ENCODE peak calls at places on chromosomes 16 and 17, in seven cellular contexts. X is Panc1, I is AG10803, C is BE2C, D is retinal pigment epithelial cell, S is AG04449, P is skeletal muscle cell. Z is an unnamed sample.

GRCh38 chr17:72556944-72557826 is 436.4 kb downstream of the SOX9 start:
- DNase-seq in C (peak), D (no peak), X (no peak), S (no peak), P (no peak), I (peak), Z (peak)

GRCh38 chr16:20997147-20997546 is 96.6 kb downstream of the LYRM1 start:
- DNase-seq in C (no peak), I (no peak), D (no peak), S (no peak), P (no peak), X (no peak), Z (no peak)

GRCh38 chr17:41176744-41177387 is 1.2 kb downstream of the KRTAP4-2 start:
- DNase-seq in D (no peak), X (no peak), C (no peak), P (no peak), S (no peak), I (no peak), Z (no peak)

GRCh38 chr17:39673335-39674081 is 5.3 kb downstream of the PNMT start:
- DNase-seq in C (no peak), P (no peak), I (no peak), X (no peak), D (no peak), S (no peak), Z (no peak)

GRCh38 chr16:14510939-14511797 is 118.9 kb downstream of the PARN start:
- DNase-seq in X (no peak), P (peak), C (no peak), I (peak), D (peak), S (peak), Z (peak)

GRCh38 chr17:80264048-80264792 is 3.6 kb downstream of the RNF213 start:
- DNase-seq in X (no peak), D (no peak), S (no peak), C (no peak), I (no peak), P (no peak), Z (no peak)

GRCh38 chr16:81454044-81454443 is 9.4 kb downstream of the CMIP start:
- DNase-seq in X (no peak), S (no peak), I (no peak), D (no peak), P (no peak), C (no peak), Z (no peak)

GRCh38 chr16:48383877-48384304 is 1.3 kb downstream of the SIAH1 start:
- DNase-seq in D (no peak), S (no peak), X (no peak), I (no peak), C (no peak), P (no peak), Z (no peak)

GRCh38 chr16:67393111-67393789 is at the start of gene TPPP3:
- DNase-seq in C (peak), I (peak), P (no peak), S (no peak), X (no peak), D (peak), Z (no peak)

GRCh38 chr17:15103785-15104184 is 161.3 kb downstream of the PMP22 start:
- DNase-seq in X (no peak), C (no peak), D (no peak), I (no peak), S (no peak), P (no peak), Z (no peak)

GRCh38 chr16:49780436-49780835 is 75.5 kb downstream of the ZNF423 start:
- DNase-seq in I (no peak), C (no peak), X (no peak), P (no peak), S (no peak), D (no peak), Z (no peak)

GRCh38 chr16:29849505-29849904 is 13.5 kb downstream of the CDIPT start:
- DNase-seq in S (no peak), X (no peak), I (no peak), C (no peak), D (no peak), P (no peak), Z (no peak)

GRCh38 chr17:45282683-45283644 is 21.1 kb upstream of the SPATA32 start:
- DNase-seq in C (no peak), I (peak), S (no peak), X (no peak), P (peak), D (no peak), Z (no peak)

GRCh38 chr16:68644715-68645493 is at the start of gene CDH3:
- DNase-seq in D (no peak), P (no peak), X (no peak), S (no peak), I (no peak), C (no peak), Z (no peak)

GRCh38 chr17:79504181-79504605 is 106.7 kb downstream of the RBFOX3 start:
- DNase-seq in X (no peak), D (no peak), S (no peak), P (no peak), I (no peak), C (no peak), Z (no peak)

GRCh38 chr17:67376509-67376891 is 581 bp upstream of the PITPNC1 start:
- DNase-seq in S (peak), P (no peak), I (peak), D (no peak), X (no peak), C (peak), Z (no peak)

GRCh38 chr17:33197342-33197741 is 95.8 kb downstream of the ASIC2 start:
- DNase-seq in D (no peak), X (no peak), S (no peak), C (no peak), P (no peak), I (no peak), Z (no peak)

GRCh38 chr16:11303405-11304138 is 22.4 kb upstream of the PRM1 start:
- DNase-seq in S (no peak), X (no peak), D (peak), I (no peak), C (peak), P (no peak), Z (no peak)

GRCh38 chr17:18004345-18004744 is 31.7 kb downstream of the DRC3 start:
- DNase-seq in X (no peak), I (no peak), C (no peak), D (no peak), P (no peak), S (no peak), Z (no peak)

GRCh38 chr17:44688675-44689491 is 693 bp downstream of the CCDC43 start:
- DNase-seq in S (no peak), D (no peak), C (no peak), X (no peak), I (no peak), P (no peak), Z (no peak)

GRCh38 chr16:23678430-23679273 is at the start of gene PLK1:
- DNase-seq in D (peak), S (no peak), I (peak), X (peak), C (peak), P (peak), Z (peak)

GRCh38 chr17:15945493-15946209 is 721 bp downstream of the ADORA2B start:
- DNase-seq in D (no peak), X (no peak), C (no peak), S (no peak), I (no peak), P (no peak), Z (no peak)

GRCh38 chr17:76137351-76138233 is 3.5 kb downstream of the FOXJ1 start:
- DNase-seq in X (no peak), D (no peak), P (no peak), S (no peak), I (no peak), C (no peak), Z (no peak)

GRCh38 chr17:3663102-3664011 is 5.0 kb downstream of the TAX1BP3 start:
- DNase-seq in X (no peak), I (no peak), D (no peak), C (no peak), S (no peak), P (no peak), Z (no peak)

GRCh38 chr17:15154618-15155017 is 110.5 kb downstream of the PMP22 start:
- DNase-seq in X (no peak), D (no peak), S (no peak), C (no peak), I (peak), P (no peak), Z (no peak)

GRCh38 chr17:41199421-41200098 is 9.9 kb downstream of the KRTAP9-1 start:
- DNase-seq in X (no peak), P (no peak), D (no peak), S (no peak), C (no peak), I (no peak), Z (no peak)

GRCh38 chr16:1713933-1714332 is 7.9 kb downstream of the MAPK8IP3 start:
- DNase-seq in P (no peak), X (no peak), C (peak), D (no peak), S (no peak), I (no peak), Z (no peak)

GRCh38 chr17:44309472-44309871 is 1.1 kb downstream of the RUNDC3A start:
- DNase-seq in P (no peak), S (no peak), X (no peak), C (no peak), D (no peak), I (no peak), Z (no peak)

GRCh38 chr16:66043326-66043725 is 323.2 kb upstream of the CDH5 start:
- DNase-seq in S (no peak), P (no peak), I (no peak), C (no peak), X (no peak), D (no peak), Z (no peak)

GRCh38 chr16:78507576-78507975 is 408.1 kb downstream of the WWOX start:
- DNase-seq in C (no peak), I (no peak), D (no peak), P (no peak), X (no peak), S (no peak), Z (no peak)

GRCh38 chr16:78504391-78504945 is 405.0 kb downstream of the WWOX start:
- DNase-seq in P (no peak), I (peak), S (no peak), X (no peak), D (no peak), C (no peak), Z (no peak)

GRCh38 chr16:78506372-78507193 is 407.1 kb downstream of the WWOX start:
- DNase-seq in P (no peak), D (no peak), X (no peak), I (peak), S (no peak), C (no peak), Z (no peak)

GRCh38 chr16:78503501-78504110 is 404.2 kb downstream of the WWOX start:
- DNase-seq in I (peak), C (peak), P (no peak), X (peak), D (no peak), S (no peak), Z (no peak)

GRCh38 chr16:78505544-78506371 is 406.3 kb downstream of the WWOX start:
- DNase-seq in C (no peak), I (peak), S (no peak), X (no peak), D (no peak), P (no peak), Z (no peak)
- H3K4me3 ChIP-seq in C (no peak), I (peak), S (no peak), X (no peak), D (no peak), P (no peak), Z (no peak)

DNA sequence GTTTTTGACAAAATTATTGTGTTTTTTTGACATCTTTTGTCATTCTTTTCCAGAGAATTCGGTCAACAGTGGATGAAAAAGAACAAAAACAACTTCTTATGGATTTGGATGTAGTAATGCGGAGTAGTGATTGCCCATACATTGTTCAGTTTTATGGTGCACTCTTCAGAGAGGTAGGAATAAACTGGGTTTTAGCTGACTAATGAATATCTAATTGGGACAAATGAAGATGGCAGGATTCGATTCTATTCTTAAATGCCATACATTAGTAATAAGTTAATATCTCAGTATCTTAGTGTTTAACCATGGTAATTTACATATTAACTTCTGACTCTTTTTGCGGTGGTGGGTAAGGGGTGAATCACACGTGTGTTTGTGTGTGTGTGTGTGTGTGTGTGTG is 74.8 kb downstream of the MAP2K4 start:
- DNase-seq in S (no peak), C (no peak), I (no peak), X (no peak), D (no peak), P (no peak), Z (no peak)
- H3K4me3 ChIP-seq in S (no peak), C (no peak), I (no peak), X (no peak), D (no peak), P (no peak), Z (no peak)

GRCh38 chr17:28381141-28381825 is 9.8 kb downstream of the SARM1 start:
- DNase-seq in D (no peak), C (no peak), S (no peak), P (no peak), I (no peak), X (no peak), Z (no peak)

GRCh38 chr17:28388106-28388505 is 16.6 kb downstream of the SARM1 start:
- DNase-seq in C (no peak), S (no peak), X (no peak), P (no peak), D (no peak), I (no peak), Z (no peak)

GRCh38 chr17:28384281-28385036 is 13.0 kb downstream of the SARM1 start:
- DNase-seq in C (no peak), D (no peak), S (no peak), P (no peak), X (no peak), I (peak), Z (no peak)

GRCh38 chr17:28380572-28380907 is 9.0 kb downstream of the SARM1 start:
- DNase-seq in X (no peak), C (no peak), D (no peak), P (no peak), I (no peak), S (no peak), Z (no peak)

DNA sequence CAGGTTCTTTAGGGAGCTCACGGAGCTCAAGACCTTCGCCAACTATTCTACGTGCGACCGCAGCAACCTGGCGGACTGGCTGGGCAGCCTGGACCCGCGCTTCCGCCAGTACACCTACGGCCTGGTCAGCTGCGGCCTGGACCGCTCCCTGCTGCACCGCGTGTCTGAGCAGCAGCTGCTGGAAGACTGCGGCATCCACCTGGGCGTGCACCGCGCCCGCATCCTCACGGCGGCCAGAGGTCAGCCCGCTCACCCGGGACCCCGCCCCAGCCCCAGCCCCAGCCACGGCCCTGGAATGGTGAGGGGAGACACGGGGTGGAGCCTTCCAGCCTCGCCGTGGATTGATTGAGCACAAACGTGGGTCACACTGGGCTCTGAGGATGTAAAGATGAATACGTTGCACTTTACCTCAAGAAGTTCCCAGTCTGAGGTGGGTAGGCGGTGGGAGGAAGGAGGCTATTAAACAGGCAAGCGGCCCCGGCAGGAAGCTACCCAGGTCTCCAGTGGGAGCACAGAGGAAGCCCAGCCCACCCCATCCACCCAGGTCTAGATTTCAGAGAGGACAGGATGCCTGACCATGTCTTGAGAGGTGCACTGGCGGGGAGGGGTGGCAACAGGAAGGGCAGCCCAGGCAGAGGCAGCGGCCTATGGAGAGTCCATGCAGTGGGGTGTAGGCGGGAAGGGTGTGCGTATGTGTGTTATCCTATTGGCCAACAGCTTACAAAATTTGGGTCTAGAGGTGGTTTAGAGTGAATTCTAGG is 13.7 kb downstream of the SARM1 start:
- DNase-seq in P (no peak), S (no peak), D (no peak), I (no peak), X (no peak), C (no peak), Z (no peak)
- H3K4me3 ChIP-seq in P (no peak), S (no peak), D (no peak), I (no peak), X (no peak), C (no peak), Z (peak)

DNA sequence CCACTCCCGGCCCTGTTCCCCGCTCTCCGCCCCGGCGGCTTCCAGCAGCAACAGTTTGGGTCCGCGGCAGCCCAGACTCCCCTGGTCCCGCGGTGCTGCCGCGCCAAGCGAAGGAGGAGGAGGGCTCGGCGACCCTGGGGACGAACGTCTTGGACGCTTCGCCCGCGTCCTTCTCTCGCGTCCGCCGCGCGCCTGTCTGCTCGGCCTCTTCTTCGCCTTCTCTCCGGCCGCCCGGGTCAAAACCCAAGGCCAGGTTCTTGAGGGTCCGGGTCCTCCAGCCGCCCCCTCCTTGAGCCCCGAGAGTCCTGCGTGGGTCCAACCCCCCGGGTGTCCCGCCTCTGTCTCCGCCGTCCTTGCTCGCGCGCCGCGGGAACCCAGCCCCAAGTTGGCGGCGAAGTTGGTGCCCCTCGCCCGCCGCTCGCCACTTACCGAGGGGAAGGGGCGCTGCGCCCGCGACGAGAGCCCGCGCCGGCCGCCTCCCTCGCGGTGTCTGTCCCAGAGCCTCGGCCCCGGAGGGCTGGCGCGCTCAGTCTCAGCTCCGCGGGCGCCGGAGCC is 1.4 kb upstream of the GRIN2C start:
- DNase-seq in D (no peak), P (no peak), C (no peak), I (no peak), X (no peak), S (no peak), Z (no peak)
- H3K4me3 ChIP-seq in D (no peak), P (peak), C (no peak), I (no peak), X (peak), S (no peak), Z (no peak)

DNA sequence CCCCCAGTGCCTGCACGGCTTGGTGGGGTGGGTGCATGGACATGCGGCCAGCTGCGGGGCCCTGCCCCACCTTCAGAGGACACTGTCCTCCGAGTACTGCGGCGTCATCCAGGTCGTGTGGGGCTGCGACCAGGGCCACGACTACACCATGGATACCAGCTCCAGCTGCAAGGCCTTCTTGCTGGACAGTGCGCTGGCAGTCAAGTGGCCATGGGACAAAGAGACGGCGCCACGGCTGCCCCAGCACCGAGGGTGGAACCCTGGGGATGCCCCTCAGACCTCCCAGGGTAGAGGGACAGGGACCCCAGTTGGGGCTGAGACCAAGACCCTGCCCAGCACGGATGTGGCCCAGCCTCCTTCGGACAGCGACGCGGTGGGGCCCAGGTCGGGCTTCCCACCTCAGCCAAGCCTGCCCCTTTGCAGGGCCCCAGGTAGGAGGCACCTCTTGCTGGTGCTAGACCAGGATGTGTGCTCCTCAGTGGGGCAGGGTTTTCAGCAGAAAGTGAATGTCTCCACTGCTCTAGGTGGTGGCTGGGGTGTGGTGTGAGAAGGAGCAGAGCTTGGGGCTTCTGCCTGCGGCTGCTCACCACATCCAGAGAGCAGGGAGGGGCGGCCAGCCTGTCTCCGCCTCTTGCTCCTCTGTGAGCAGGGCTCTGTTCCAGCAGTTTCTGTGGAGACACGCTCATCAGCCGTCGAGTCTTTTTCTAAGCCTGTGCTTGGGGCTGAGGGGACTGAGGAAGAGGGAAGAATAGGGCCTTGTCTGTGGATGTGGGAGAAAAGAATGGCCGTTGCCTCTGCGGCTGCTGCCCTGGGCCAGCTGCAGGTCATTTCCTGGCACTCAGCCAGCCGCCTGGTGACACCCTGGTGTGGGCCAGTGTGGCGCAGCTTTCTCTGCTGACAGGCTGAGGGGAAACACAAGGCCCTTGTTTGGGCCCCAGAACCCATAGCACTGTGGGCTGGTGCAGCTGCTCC is 2.2 kb downstream of the ZNF276 start:
- DNase-seq in D (no peak), X (no peak), C (peak), S (no peak), I (peak), P (no peak), Z (no peak)
- H3K4me3 ChIP-seq in D (no peak), X (no peak), C (no peak), S (peak), I (no peak), P (no peak), Z (no peak)

Z was measured in kidney epithelial cell.